ENCODE peak calls at places on chromosomes 5 and 9, in eight cellular contexts. One of them, this sample, is unnamed.

GRCh38 chr9:112761912-112762651 is 11.5 kb downstream of the SNX30 start:
- DNase-seq in IMR-90: peak; percentile 88
- DNase-seq in PC-3: no peak
- DNase-seq in breast epithelium: no peak
- DNase-seq in tibial artery: no peak
- DNase-seq in H1: no peak
- DNase-seq in GM23248: peak; percentile 78
- DNase-seq in colonic mucosa: no peak
- DNase-seq in this sample: no peak

GRCh38 chr9:116515541-116515940 is 171.6 kb upstream of the TRIM32 start:
- DNase-seq in IMR-90: no peak
- DNase-seq in PC-3: no peak
- DNase-seq in breast epithelium: no peak
- DNase-seq in tibial artery: no peak
- DNase-seq in H1: no peak
- DNase-seq in GM23248: no peak
- DNase-seq in colonic mucosa: no peak
- DNase-seq in this sample: no peak

GRCh38 chr5:66843065-66843464 is 246.9 kb downstream of the MAST4 start:
- DNase-seq in IMR-90: no peak
- DNase-seq in PC-3: no peak
- DNase-seq in breast epithelium: no peak
- DNase-seq in tibial artery: no peak
- DNase-seq in H1: no peak
- DNase-seq in GM23248: no peak
- DNase-seq in colonic mucosa: no peak
- DNase-seq in this sample: no peak

GRCh38 chr9:101618693-101619092 is 23.9 kb upstream of the PPP3R2 start:
- DNase-seq in IMR-90: no peak
- DNase-seq in PC-3: no peak
- DNase-seq in breast epithelium: no peak
- DNase-seq in tibial artery: no peak
- DNase-seq in H1: no peak
- DNase-seq in GM23248: no peak
- DNase-seq in colonic mucosa: no peak
- DNase-seq in this sample: no peak

GRCh38 chr9:95284667-95285066 is 32.8 kb downstream of the FANCC start:
- DNase-seq in IMR-90: no peak
- DNase-seq in PC-3: no peak
- DNase-seq in breast epithelium: no peak
- DNase-seq in tibial artery: no peak
- DNase-seq in H1: no peak
- DNase-seq in GM23248: no peak
- DNase-seq in colonic mucosa: no peak
- DNase-seq in this sample: no peak

GRCh38 chr5:2582507-2582906 is 169.0 kb downstream of the IRX2 start:
- DNase-seq in IMR-90: no peak
- DNase-seq in PC-3: no peak
- DNase-seq in breast epithelium: no peak
- DNase-seq in tibial artery: no peak
- DNase-seq in H1: no peak
- DNase-seq in GM23248: no peak
- DNase-seq in colonic mucosa: no peak
- DNase-seq in this sample: no peak

GRCh38 chr9:5326893-5327548 is 12.7 kb downstream of the RLN1 start:
- DNase-seq in IMR-90: peak; percentile 2
- DNase-seq in PC-3: no peak
- DNase-seq in breast epithelium: no peak
- DNase-seq in tibial artery: no peak
- DNase-seq in H1: peak; percentile 38
- DNase-seq in GM23248: no peak
- DNase-seq in colonic mucosa: peak; percentile 21
- DNase-seq in this sample: no peak

GRCh38 chr5:123059455-123059854 is 22.9 kb upstream of the PPIC start:
- DNase-seq in IMR-90: no peak
- DNase-seq in PC-3: no peak
- DNase-seq in breast epithelium: no peak
- DNase-seq in tibial artery: no peak
- DNase-seq in H1: no peak
- DNase-seq in GM23248: no peak
- DNase-seq in colonic mucosa: no peak
- DNase-seq in this sample: no peak

GRCh38 chr5:1510151-1510561 is 13.6 kb downstream of the LPCAT1 start:
- DNase-seq in IMR-90: no peak
- DNase-seq in PC-3: no peak
- DNase-seq in breast epithelium: no peak
- DNase-seq in tibial artery: no peak
- DNase-seq in H1: no peak
- DNase-seq in GM23248: no peak
- DNase-seq in colonic mucosa: no peak
- DNase-seq in this sample: no peak

GRCh38 chr5:125026900-125027731 is 280.7 kb upstream of the ZNF608 start:
- DNase-seq in IMR-90: no peak
- DNase-seq in PC-3: peak; percentile 61
- DNase-seq in breast epithelium: no peak
- DNase-seq in tibial artery: no peak
- DNase-seq in H1: no peak
- DNase-seq in GM23248: no peak
- DNase-seq in colonic mucosa: peak; percentile 54
- DNase-seq in this sample: peak; percentile 74

GRCh38 chr9:36729902-36730301 is 157.2 kb downstream of the MELK start:
- DNase-seq in IMR-90: peak; percentile 40
- DNase-seq in PC-3: peak; percentile 3
- DNase-seq in breast epithelium: no peak
- DNase-seq in tibial artery: no peak
- DNase-seq in H1: no peak
- DNase-seq in GM23248: no peak
- DNase-seq in colonic mucosa: no peak
- DNase-seq in this sample: no peak

GRCh38 chr5:132436936-132437335 is 53.6 kb downstream of the IRF1 start:
- DNase-seq in IMR-90: no peak
- DNase-seq in PC-3: no peak
- DNase-seq in breast epithelium: no peak
- DNase-seq in tibial artery: peak; percentile 19
- DNase-seq in H1: no peak
- DNase-seq in GM23248: no peak
- DNase-seq in colonic mucosa: no peak
- DNase-seq in this sample: no peak

GRCh38 chr9:136942881-136943230 is 1.7 kb downstream of the FBXW5 start:
- DNase-seq in IMR-90: no peak
- DNase-seq in PC-3: no peak
- DNase-seq in breast epithelium: no peak
- DNase-seq in tibial artery: peak; percentile 68
- DNase-seq in H1: no peak
- DNase-seq in GM23248: no peak
- DNase-seq in colonic mucosa: no peak
- DNase-seq in this sample: no peak

GRCh38 chr9:136943291-136944093 is 1.0 kb downstream of the FBXW5 start:
- DNase-seq in IMR-90: no peak
- DNase-seq in PC-3: peak; percentile 18
- DNase-seq in breast epithelium: no peak
- DNase-seq in tibial artery: peak; percentile 63
- DNase-seq in H1: no peak
- DNase-seq in GM23248: peak; percentile 72
- DNase-seq in colonic mucosa: no peak
- DNase-seq in this sample: peak; percentile 7

GRCh38 chr9:136941231-136942111 is 3.1 kb downstream of the FBXW5 start:
- DNase-seq in IMR-90: no peak
- DNase-seq in PC-3: no peak
- DNase-seq in breast epithelium: no peak
- DNase-seq in tibial artery: no peak
- DNase-seq in H1: no peak
- DNase-seq in GM23248: no peak
- DNase-seq in colonic mucosa: no peak
- DNase-seq in this sample: no peak

GRCh38 chr9:136940526-136941230 is 3.9 kb downstream of the FBXW5 start:
- DNase-seq in IMR-90: no peak
- DNase-seq in PC-3: no peak
- DNase-seq in breast epithelium: no peak
- DNase-seq in tibial artery: no peak
- DNase-seq in H1: no peak
- DNase-seq in GM23248: no peak
- DNase-seq in colonic mucosa: no peak
- DNase-seq in this sample: no peak

DNA sequence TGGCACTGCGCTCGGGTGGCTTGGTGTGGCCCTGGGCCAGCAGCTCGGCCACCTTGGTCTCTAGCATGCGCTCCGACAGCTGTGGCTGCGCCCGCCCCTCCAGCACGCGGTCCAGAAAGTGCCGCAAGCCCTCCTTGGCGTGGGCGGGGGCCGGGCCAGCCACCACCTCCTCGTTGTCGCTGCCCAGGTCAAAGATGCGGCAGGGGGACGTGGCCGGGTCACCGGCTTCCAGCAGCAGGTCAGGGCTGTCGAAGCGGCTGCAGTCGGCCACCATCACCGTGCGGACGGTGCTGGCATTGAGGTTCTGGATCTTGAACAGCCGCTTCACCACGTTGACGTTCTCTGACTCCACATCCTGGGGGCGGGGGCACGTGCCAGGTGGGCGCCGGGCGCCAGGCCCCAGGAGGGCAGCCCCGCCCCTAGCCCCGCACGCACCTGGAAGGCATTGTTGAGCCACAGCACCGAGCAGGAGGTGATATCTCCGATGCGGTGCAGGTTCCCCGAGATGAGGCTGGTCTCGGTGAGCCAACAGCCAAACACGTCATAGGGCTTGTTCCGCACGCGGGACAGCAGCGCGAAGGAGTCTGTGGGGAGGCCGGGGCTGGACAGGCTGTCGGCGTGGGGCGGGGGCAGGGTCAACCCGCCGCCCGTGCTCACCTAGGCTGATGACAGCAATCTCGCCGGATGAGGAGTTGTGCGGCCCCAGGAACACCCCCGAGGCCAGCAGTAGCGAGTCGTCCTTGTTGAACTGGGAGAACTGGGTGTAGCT is 2.2 kb downstream of the FBXW5 start:
- DNase-seq in IMR-90: no peak
- DNase-seq in PC-3: no peak
- DNase-seq in breast epithelium: no peak
- DNase-seq in tibial artery: peak; percentile 65
- DNase-seq in H1: no peak
- DNase-seq in GM23248: no peak
- DNase-seq in colonic mucosa: no peak
- DNase-seq in this sample: no peak
- H3K4me3 ChIP-seq in IMR-90: no peak overlapping the region
- H3K4me3 ChIP-seq in PC-3: no peak overlapping the region
- H3K4me3 ChIP-seq in breast epithelium: no peak overlapping the region
- H3K4me3 ChIP-seq in tibial artery: peak overlapping the region; percentile 83
- H3K4me3 ChIP-seq in H1: no peak overlapping the region
- H3K4me3 ChIP-seq in GM23248: no peak overlapping the region
- H3K4me3 ChIP-seq in colonic mucosa: no peak overlapping the region
- H3K4me3 ChIP-seq in this sample: no peak overlapping the region

GRCh38 chr5:32449216-32449721 is 4.7 kb upstream of the ZFR start:
- DNase-seq in IMR-90: no peak
- DNase-seq in PC-3: no peak
- DNase-seq in breast epithelium: no peak
- DNase-seq in tibial artery: no peak
- DNase-seq in H1: no peak
- DNase-seq in GM23248: no peak
- DNase-seq in colonic mucosa: no peak
- DNase-seq in this sample: no peak
- H3K27ac ChIP-seq in IMR-90: no peak overlapping the region
- H3K27ac ChIP-seq in PC-3: no peak overlapping the region
- H3K27ac ChIP-seq in breast epithelium: no peak overlapping the region
- H3K27ac ChIP-seq in tibial artery: no peak overlapping the region
- H3K27ac ChIP-seq in H1: no peak overlapping the region
- H3K27ac ChIP-seq in GM23248: no peak overlapping the region
- H3K27ac ChIP-seq in colonic mucosa: no peak overlapping the region
- H3K27ac ChIP-seq in this sample: no peak overlapping the region

GRCh38 chr5:156052697-156053455 is 274.1 kb upstream of the SGCD start:
- DNase-seq in IMR-90: no peak
- DNase-seq in PC-3: no peak
- DNase-seq in breast epithelium: no peak
- DNase-seq in tibial artery: no peak
- DNase-seq in H1: no peak
- DNase-seq in GM23248: no peak
- DNase-seq in colonic mucosa: no peak
- DNase-seq in this sample: no peak
- H3K4me3 ChIP-seq in IMR-90: no peak overlapping the region
- H3K4me3 ChIP-seq in PC-3: no peak overlapping the region
- H3K4me3 ChIP-seq in breast epithelium: no peak overlapping the region
- H3K4me3 ChIP-seq in tibial artery: no peak overlapping the region
- H3K4me3 ChIP-seq in H1: no peak overlapping the region
- H3K4me3 ChIP-seq in GM23248: no peak overlapping the region
- H3K4me3 ChIP-seq in colonic mucosa: no peak overlapping the region
- H3K4me3 ChIP-seq in this sample: no peak overlapping the region

GRCh38 chr5:96876292-96876850 is at the start of gene ERAP2:
- DNase-seq in IMR-90: peak; percentile 52
- DNase-seq in PC-3: peak; percentile 59
- DNase-seq in breast epithelium: no peak
- DNase-seq in tibial artery: no peak
- DNase-seq in H1: no peak
- DNase-seq in GM23248: peak; percentile 72
- DNase-seq in colonic mucosa: peak; percentile 40
- DNase-seq in this sample: peak; percentile 51

GRCh38 chr5:96883871-96884270 is 7.6 kb downstream of the ERAP2 start:
- DNase-seq in IMR-90: no peak
- DNase-seq in PC-3: no peak
- DNase-seq in breast epithelium: no peak
- DNase-seq in tibial artery: no peak
- DNase-seq in H1: no peak
- DNase-seq in GM23248: no peak
- DNase-seq in colonic mucosa: no peak
- DNase-seq in this sample: no peak

GRCh38 chr5:96881511-96882115 is 5.3 kb downstream of the ERAP2 start:
- DNase-seq in IMR-90: peak; percentile 89
- DNase-seq in PC-3: peak; percentile 50
- DNase-seq in breast epithelium: no peak
- DNase-seq in tibial artery: no peak
- DNase-seq in H1: no peak
- DNase-seq in GM23248: peak; percentile 66
- DNase-seq in colonic mucosa: no peak
- DNase-seq in this sample: peak; percentile 69

GRCh38 chr5:96884995-96885394 is 8.7 kb downstream of the ERAP2 start:
- DNase-seq in IMR-90: no peak
- DNase-seq in PC-3: no peak
- DNase-seq in breast epithelium: no peak
- DNase-seq in tibial artery: no peak
- DNase-seq in H1: no peak
- DNase-seq in GM23248: no peak
- DNase-seq in colonic mucosa: no peak
- DNase-seq in this sample: no peak

DNA sequence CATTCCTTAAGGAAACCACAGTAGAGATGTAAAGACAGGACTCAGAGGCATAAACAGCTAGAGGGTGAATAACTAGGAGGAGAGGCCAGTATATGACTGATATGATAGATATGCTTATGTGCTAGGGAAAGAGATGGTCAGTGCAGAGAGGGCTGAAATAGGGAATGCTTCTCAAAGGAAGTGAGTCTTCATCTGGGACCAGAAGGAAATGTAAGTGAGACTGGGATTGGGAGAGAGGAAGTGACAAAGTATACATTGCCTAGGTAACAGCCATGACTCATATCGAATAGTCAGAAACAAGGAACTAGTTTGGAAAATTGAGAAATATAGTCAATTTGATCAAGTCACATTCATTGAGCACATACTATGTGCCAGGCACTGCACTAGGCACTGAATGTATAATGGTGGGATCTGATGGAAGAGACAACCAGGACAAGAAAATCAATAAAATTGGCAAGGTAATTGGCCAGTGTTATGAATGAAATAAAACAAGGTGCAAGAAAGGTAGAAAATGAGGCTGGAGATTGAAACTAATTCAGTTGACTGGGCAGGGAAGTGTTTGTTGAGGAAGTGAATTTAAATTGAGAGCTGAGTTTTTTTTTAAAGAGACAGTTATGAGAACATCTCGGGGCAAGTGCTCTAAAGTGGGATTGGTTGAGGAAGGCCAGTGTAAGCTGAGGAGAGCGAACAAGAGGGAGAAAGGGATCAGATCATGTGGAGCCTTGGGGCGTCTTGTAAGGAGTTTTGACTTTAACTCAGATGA is 4.3 kb downstream of the ERAP2 start:
- DNase-seq in IMR-90: peak; percentile 87
- DNase-seq in PC-3: peak; percentile 77
- DNase-seq in breast epithelium: no peak
- DNase-seq in tibial artery: no peak
- DNase-seq in H1: no peak
- DNase-seq in GM23248: peak; percentile 86
- DNase-seq in colonic mucosa: no peak
- DNase-seq in this sample: peak; percentile 78
- H3K27ac ChIP-seq in IMR-90: no peak overlapping the region
- H3K27ac ChIP-seq in PC-3: peak overlapping the region; percentile 45
- H3K27ac ChIP-seq in breast epithelium: no peak overlapping the region
- H3K27ac ChIP-seq in tibial artery: no peak overlapping the region
- H3K27ac ChIP-seq in H1: no peak overlapping the region
- H3K27ac ChIP-seq in GM23248: peak overlapping the region; percentile 40
- H3K27ac ChIP-seq in colonic mucosa: peak overlapping the region; percentile 13
- H3K27ac ChIP-seq in this sample: peak overlapping the region; percentile 65